ENCODE peak calls at places on chromosomes 2 and 18, in six cellular contexts. One of them, this sample, is unnamed.

GRCh38 chr2:204010611-204011560 is 74.3 kb downstream of the ICOS start:
- DNase-seq in SK-N-SH: no peak
- DNase-seq in K562: no peak
- DNase-seq in GM12878: no peak
- DNase-seq in HCT116: no peak
- DNase-seq in H1: no peak
- DNase-seq in this sample: no peak

GRCh38 chr2:172333626-172334330 is 93.6 kb upstream of the ITGA6 start:
- DNase-seq in SK-N-SH: no peak
- DNase-seq in K562: no peak
- DNase-seq in GM12878: no peak
- DNase-seq in HCT116: no peak
- DNase-seq in H1: no peak
- DNase-seq in this sample: no peak

GRCh38 chr2:172103471-172104292 is 982 bp upstream of the DLX2 start:
- DNase-seq in SK-N-SH: peak; percentile 89
- DNase-seq in K562: peak; percentile 96
- DNase-seq in GM12878: peak; percentile 39
- DNase-seq in HCT116: peak; percentile 81
- DNase-seq in H1: no peak
- DNase-seq in this sample: peak; percentile 85

GRCh38 chr2:241701155-241701404 is 759 bp upstream of the ING5 start:
- DNase-seq in SK-N-SH: no peak
- DNase-seq in K562: no peak
- DNase-seq in GM12878: peak; percentile 51
- DNase-seq in HCT116: no peak
- DNase-seq in H1: no peak
- DNase-seq in this sample: no peak

GRCh38 chr2:72815655-72816268 is 10.1 kb downstream of the EXOC6B start:
- DNase-seq in SK-N-SH: no peak
- DNase-seq in K562: peak; percentile 33
- DNase-seq in GM12878: no peak
- DNase-seq in HCT116: no peak
- DNase-seq in H1: no peak
- DNase-seq in this sample: no peak

GRCh38 chr2:164794432-164795231 is 47.0 kb downstream of the COBLL1 start:
- DNase-seq in SK-N-SH: no peak
- DNase-seq in K562: peak; percentile 4
- DNase-seq in GM12878: no peak
- DNase-seq in HCT116: no peak
- DNase-seq in H1: no peak
- DNase-seq in this sample: no peak

GRCh38 chr2:55862269-55862668 is 61.3 kb downstream of the EFEMP1 start:
- DNase-seq in SK-N-SH: no peak
- DNase-seq in K562: no peak
- DNase-seq in GM12878: no peak
- DNase-seq in HCT116: no peak
- DNase-seq in H1: no peak
- DNase-seq in this sample: no peak

GRCh38 chr18:378039-378438 is 110.2 kb upstream of the THOC1 start:
- DNase-seq in SK-N-SH: no peak
- DNase-seq in K562: no peak
- DNase-seq in GM12878: no peak
- DNase-seq in HCT116: no peak
- DNase-seq in H1: no peak
- DNase-seq in this sample: no peak

GRCh38 chr2:205280630-205281225 is 401.6 kb upstream of the NRP2 start:
- DNase-seq in SK-N-SH: no peak
- DNase-seq in K562: no peak
- DNase-seq in GM12878: no peak
- DNase-seq in HCT116: no peak
- DNase-seq in H1: no peak
- DNase-seq in this sample: no peak

GRCh38 chr2:28354920-28355520 is 37.6 kb upstream of the FOSL2 start:
- DNase-seq in SK-N-SH: no peak
- DNase-seq in K562: no peak
- DNase-seq in GM12878: no peak
- DNase-seq in HCT116: no peak
- DNase-seq in H1: no peak
- DNase-seq in this sample: no peak

GRCh38 chr2:79876430-79876829 is 363.6 kb downstream of the CTNNA2 start:
- DNase-seq in SK-N-SH: peak; percentile 66
- DNase-seq in K562: peak; percentile 13
- DNase-seq in GM12878: no peak
- DNase-seq in HCT116: no peak
- DNase-seq in H1: no peak
- DNase-seq in this sample: peak; percentile 4

GRCh38 chr2:28252308-28252707 is 140.3 kb upstream of the FOSL2 start:
- DNase-seq in SK-N-SH: no peak
- DNase-seq in K562: no peak
- DNase-seq in GM12878: peak; percentile 46
- DNase-seq in HCT116: no peak
- DNase-seq in H1: no peak
- DNase-seq in this sample: no peak

GRCh38 chr2:195664528-195664927 is 7.5 kb downstream of the SLC39A10 start:
- DNase-seq in SK-N-SH: no peak
- DNase-seq in K562: no peak
- DNase-seq in GM12878: no peak
- DNase-seq in HCT116: no peak
- DNase-seq in H1: no peak
- DNase-seq in this sample: peak; percentile 15

GRCh38 chr2:20637147-20637546 is 13.8 kb downstream of the HS1BP3 start:
- DNase-seq in SK-N-SH: no peak
- DNase-seq in K562: no peak
- DNase-seq in GM12878: no peak
- DNase-seq in HCT116: no peak
- DNase-seq in H1: no peak
- DNase-seq in this sample: no peak

GRCh38 chr2:43438858-43439655 is 156.8 kb downstream of the THADA start:
- DNase-seq in SK-N-SH: no peak
- DNase-seq in K562: no peak
- DNase-seq in GM12878: no peak
- DNase-seq in HCT116: no peak
- DNase-seq in H1: no peak
- DNase-seq in this sample: no peak

GRCh38 chr2:94997981-94998920 is 27.3 kb upstream of the MAL start:
- DNase-seq in SK-N-SH: no peak
- DNase-seq in K562: no peak
- DNase-seq in GM12878: no peak
- DNase-seq in HCT116: no peak
- DNase-seq in H1: no peak
- DNase-seq in this sample: peak; percentile 35

GRCh38 chr2:202127793-202128215 is 54.7 kb downstream of the KIAA2012 start:
- DNase-seq in SK-N-SH: no peak
- DNase-seq in K562: no peak
- DNase-seq in GM12878: no peak
- DNase-seq in HCT116: no peak
- DNase-seq in H1: no peak
- DNase-seq in this sample: no peak

GRCh38 chr2:14901740-14902139 is 269.2 kb downstream of the LRATD1 start:
- DNase-seq in SK-N-SH: no peak
- DNase-seq in K562: peak; percentile 6
- DNase-seq in GM12878: no peak
- DNase-seq in HCT116: no peak
- DNase-seq in H1: no peak
- DNase-seq in this sample: no peak

GRCh38 chr2:26724004-26724750 is 31.7 kb downstream of the KCNK3 start:
- DNase-seq in SK-N-SH: no peak
- DNase-seq in K562: peak; percentile 86
- DNase-seq in GM12878: no peak
- DNase-seq in HCT116: peak; percentile 93
- DNase-seq in H1: no peak
- DNase-seq in this sample: no peak

GRCh38 chr2:199430219-199430618 is 27.5 kb downstream of the SATB2 start:
- DNase-seq in SK-N-SH: no peak
- DNase-seq in K562: no peak
- DNase-seq in GM12878: no peak
- DNase-seq in HCT116: no peak
- DNase-seq in H1: no peak
- DNase-seq in this sample: no peak

GRCh38 chr2:210756821-210757220 is 200.4 kb downstream of the CPS1 start:
- DNase-seq in SK-N-SH: no peak
- DNase-seq in K562: no peak
- DNase-seq in GM12878: no peak
- DNase-seq in HCT116: no peak
- DNase-seq in H1: no peak
- DNase-seq in this sample: no peak

GRCh38 chr2:163248321-163249090 is 409.9 kb upstream of the KCNH7 start:
- DNase-seq in SK-N-SH: no peak
- DNase-seq in K562: no peak
- DNase-seq in GM12878: no peak
- DNase-seq in HCT116: no peak
- DNase-seq in H1: no peak
- DNase-seq in this sample: no peak

GRCh38 chr2:21035282-21035973 is 8.4 kb downstream of the APOB start:
- DNase-seq in SK-N-SH: no peak
- DNase-seq in K562: no peak
- DNase-seq in GM12878: no peak
- DNase-seq in HCT116: no peak
- DNase-seq in H1: no peak
- DNase-seq in this sample: no peak

GRCh38 chr2:1749750-1750149 is 5.4 kb upstream of the PXDN start:
- DNase-seq in SK-N-SH: no peak
- DNase-seq in K562: no peak
- DNase-seq in GM12878: no peak
- DNase-seq in HCT116: no peak
- DNase-seq in H1: no peak
- DNase-seq in this sample: no peak

GRCh38 chr2:29462293-29462692 is 347.1 kb downstream of the CLIP4 start:
- DNase-seq in SK-N-SH: no peak
- DNase-seq in K562: no peak
- DNase-seq in GM12878: no peak
- DNase-seq in HCT116: no peak
- DNase-seq in H1: no peak
- DNase-seq in this sample: no peak

GRCh38 chr2:60534034-60534393 is 19.4 kb downstream of the BCL11A start:
- DNase-seq in SK-N-SH: no peak
- DNase-seq in K562: no peak
- DNase-seq in GM12878: no peak
- DNase-seq in HCT116: no peak
- DNase-seq in H1: no peak
- DNase-seq in this sample: no peak

GRCh38 chr2:109382946-109383345 is 230.8 kb downstream of the SEPTIN10 start:
- DNase-seq in SK-N-SH: peak; percentile 53
- DNase-seq in K562: no peak
- DNase-seq in GM12878: no peak
- DNase-seq in HCT116: no peak
- DNase-seq in H1: no peak
- DNase-seq in this sample: peak; percentile 34

GRCh38 chr2:135494503-135494902 is 36.5 kb downstream of the ZRANB3 start:
- DNase-seq in SK-N-SH: no peak
- DNase-seq in K562: no peak
- DNase-seq in GM12878: no peak
- DNase-seq in HCT116: no peak
- DNase-seq in H1: no peak
- DNase-seq in this sample: no peak

GRCh38 chr18:37612519-37612918 is 46.9 kb upstream of the CELF4 start:
- DNase-seq in SK-N-SH: no peak
- DNase-seq in K562: no peak
- DNase-seq in GM12878: no peak
- DNase-seq in HCT116: no peak
- DNase-seq in H1: no peak
- DNase-seq in this sample: no peak

GRCh38 chr18:13377496-13377895 is 158.9 kb downstream of the LDLRAD4 start:
- DNase-seq in SK-N-SH: no peak
- DNase-seq in K562: no peak
- DNase-seq in GM12878: no peak
- DNase-seq in HCT116: no peak
- DNase-seq in H1: no peak
- DNase-seq in this sample: no peak

GRCh38 chr2:44955593-44956449 is 14.3 kb downstream of the SIX3 start:
- DNase-seq in SK-N-SH: peak; percentile 94
- DNase-seq in K562: peak; percentile 75
- DNase-seq in GM12878: no peak
- DNase-seq in HCT116: peak; percentile 46
- DNase-seq in H1: no peak
- DNase-seq in this sample: peak; percentile 62
- TF ChIP-seq JUND in SK-N-SH: no peak
- TF ChIP-seq JUND in K562: no peak
- TF ChIP-seq JUND in GM12878: no peak
- TF ChIP-seq JUND in HCT116: no peak
- TF ChIP-seq JUND in H1: no peak
- TF ChIP-seq JUND in this sample: no peak

DNA sequence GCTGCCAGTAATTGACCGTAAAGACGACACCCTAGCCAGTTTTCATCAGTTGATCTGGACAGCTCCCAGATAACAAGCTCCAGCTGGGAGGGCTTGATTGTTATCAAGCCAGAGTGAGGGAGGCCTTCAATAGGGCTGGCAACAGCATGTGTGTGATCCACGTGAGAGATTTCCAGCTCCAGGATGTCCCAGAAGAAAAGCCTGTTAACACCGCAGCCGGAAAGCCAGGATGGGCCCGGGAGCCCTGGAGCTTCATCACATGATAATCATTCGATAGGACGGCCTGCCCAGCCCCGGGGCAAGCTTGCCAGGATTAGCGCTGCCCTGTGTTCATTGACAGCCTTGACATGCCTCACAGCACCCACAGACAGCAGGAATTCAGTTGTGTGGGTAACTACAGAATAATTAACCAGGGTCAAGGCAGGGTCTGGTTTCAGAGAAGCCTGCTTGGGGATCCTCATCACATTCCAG is 182.5 kb downstream of the C1D start:
- DNase-seq in SK-N-SH: peak; percentile 60
- DNase-seq in K562: no peak
- DNase-seq in GM12878: no peak
- DNase-seq in HCT116: no peak
- DNase-seq in H1: no peak
- DNase-seq in this sample: no peak
- TF ChIP-seq JUND in SK-N-SH: peak; percentile 55
- TF ChIP-seq JUND in K562: no peak
- TF ChIP-seq JUND in GM12878: no peak
- TF ChIP-seq JUND in HCT116: no peak
- TF ChIP-seq JUND in H1: no peak
- TF ChIP-seq JUND in this sample: no peak

DNA sequence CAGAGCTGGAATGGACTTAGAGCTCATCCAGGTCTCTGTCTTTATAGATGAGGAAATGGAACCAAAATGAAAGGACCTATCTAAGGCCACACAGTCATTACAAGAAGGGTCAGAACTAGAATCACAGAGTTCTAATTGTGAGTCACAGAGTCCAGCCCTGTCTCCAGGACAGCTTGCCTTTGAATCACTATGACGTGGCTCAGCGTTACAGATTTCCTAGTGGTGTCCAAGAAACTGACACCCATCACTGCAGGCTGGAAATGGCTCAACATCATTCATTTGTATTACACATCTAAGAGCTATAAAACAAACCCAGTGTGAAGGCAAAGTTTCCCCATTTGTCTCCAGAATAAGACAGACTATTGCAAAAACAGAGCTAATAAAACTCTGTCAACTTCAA is 164.3 kb upstream of the SIX2 start:
- DNase-seq in SK-N-SH: no peak
- DNase-seq in K562: no peak
- DNase-seq in GM12878: no peak
- DNase-seq in HCT116: peak; percentile 59
- DNase-seq in H1: no peak
- DNase-seq in this sample: no peak
- TF ChIP-seq JUND in SK-N-SH: peak; percentile 82
- TF ChIP-seq JUND in K562: no peak
- TF ChIP-seq JUND in GM12878: no peak
- TF ChIP-seq JUND in HCT116: peak; percentile 44
- TF ChIP-seq JUND in H1: no peak
- TF ChIP-seq JUND in this sample: no peak

GRCh38 chr2:18910843-18911242 is 321.5 kb upstream of the NT5C1B start:
- DNase-seq in SK-N-SH: no peak
- DNase-seq in K562: no peak
- DNase-seq in GM12878: no peak
- DNase-seq in HCT116: peak; percentile 2
- DNase-seq in H1: no peak
- DNase-seq in this sample: no peak
- TF ChIP-seq JUND in SK-N-SH: no peak
- TF ChIP-seq JUND in K562: no peak
- TF ChIP-seq JUND in GM12878: no peak
- TF ChIP-seq JUND in HCT116: no peak
- TF ChIP-seq JUND in H1: no peak
- TF ChIP-seq JUND in this sample: no peak